ENCODE peak calls at places on chromosomes 11 and 22, in seven cellular contexts. Q, L, M, T, F, P and A are unnamed samples.

GRCh38 chr11:15805726-15806125 is 550.6 kb downstream of the SOX6 start:
- DNase-seq in L (no peak), T (no peak), M (no peak), P (no peak), Q (no peak), F (no peak), A (no peak)

GRCh38 chr11:24636291-24636629 is 139.4 kb downstream of the LUZP2 start:
- DNase-seq in F (no peak), P (no peak), Q (no peak), M (no peak), L (no peak), T (no peak), A (no peak)

GRCh38 chr11:12932485-12932884 is 76.6 kb upstream of the RASSF10 start:
- DNase-seq in L (no peak), Q (no peak), P (no peak), M (no peak), F (no peak), T (no peak), A (no peak)

GRCh38 chr11:9922806-9923205 is 258.9 kb downstream of the SWAP70 start:
- DNase-seq in Q (no peak), F (no peak), M (no peak), L (no peak), P (no peak), T (no peak), A (no peak)

GRCh38 chr11:129894281-129895125 is 875 bp downstream of the NFRKB start:
- DNase-seq in T (peak; percentile 34), P (peak; percentile 59), M (no peak), F (no peak), L (peak; percentile 2), Q (peak; percentile 25), A (peak; percentile 30)

GRCh38 chr11:68934666-68935065 is 31.0 kb downstream of the IGHMBP2 start:
- DNase-seq in T (no peak), Q (no peak), M (no peak), F (no peak), L (no peak), P (no peak), A (no peak)

GRCh38 chr11:46306296-46306853 is 28.9 kb downstream of the CREB3L1 start:
- DNase-seq in L (no peak), F (no peak), Q (no peak), T (no peak), P (peak; percentile 62), M (no peak), A (no peak)

GRCh38 chr22:43900206-43900605 is 8.4 kb upstream of the PNPLA5 start:
- DNase-seq in F (no peak), T (no peak), M (no peak), L (no peak), Q (no peak), P (no peak), A (no peak)

GRCh38 chr22:22935546-22936157 is 48.0 kb downstream of the IGLL5 start:
- DNase-seq in T (no peak), L (no peak), M (no peak), Q (peak; percentile 81), F (no peak), P (no peak), A (peak; percentile 96)

GRCh38 chr11:71505781-71506180 is 21.3 kb upstream of the KRTAP5-7 start:
- DNase-seq in L (no peak), M (no peak), P (no peak), T (no peak), F (no peak), Q (no peak), A (no peak)

GRCh38 chr11:31643831-31644230 is 134.3 kb downstream of the ELP4 start:
- DNase-seq in M (no peak), F (no peak), Q (no peak), T (no peak), P (peak; percentile 49), L (peak; percentile 54), A (no peak)